ENCODE peak calls at places on chromosomes 3 and 15, in nine cellular contexts. O is SK-N-DZ; Y is RPMI8226; C is T-helper 1 cell; V is PC-3; T is HL-60; A is activated CD4-positive, alpha-beta T cell treated with anti-CD3 and anti-CD28 coated beads, Interleukin-2, amount 10 ng/mL, durations not matched to agents 7 days and 5 days; Z is psoas muscle; E is cerebellum. N is an unnamed sample.

GRCh38 chr3:178795349-178795748 is 259.1 kb downstream of the KCNMB2 start:
- DNase-seq in V (no peak), O (no peak), C (no peak), Y (no peak), E (no peak), Z (no peak), A (no peak), T (no peak), N (no peak)

GRCh38 chr3:58009026-58009748 is 965 bp downstream of the FLNB start:
- DNase-seq in O (no peak), V (no peak), A (peak), Z (peak), E (peak), T (no peak), C (peak), Y (peak), N (no peak)

GRCh38 chr3:188842628-188843027 is 329.1 kb upstream of the TPRG1 start:
- DNase-seq in V (no peak), E (no peak), Y (no peak), A (no peak), T (peak), Z (no peak), O (no peak), C (no peak), N (no peak)

GRCh38 chr15:62390793-62391543 is 225.9 kb upstream of the C2CD4B start:
- DNase-seq in O (peak), T (peak), E (peak), Z (peak), A (peak), Y (peak), C (peak), V (peak), N (peak)

GRCh38 chr3:56932858-56933257 is 127.6 kb upstream of the SPATA12 start:
- DNase-seq in E (no peak), T (no peak), A (no peak), O (no peak), Z (no peak), Y (no peak), V (no peak), C (no peak), N (no peak)

GRCh38 chr3:189937302-189938255 is 183.1 kb downstream of the P3H2 start:
- DNase-seq in V (peak), C (no peak), Y (no peak), Z (no peak), E (no peak), A (no peak), O (no peak), T (no peak), N (no peak)

GRCh38 chr3:140579260-140579659 is 98.6 kb upstream of the TRIM42 start:
- DNase-seq in E (no peak), Y (no peak), C (no peak), V (no peak), Z (no peak), A (no peak), T (no peak), O (no peak), N (no peak)

GRCh38 chr3:38438421-38438820 is 15.3 kb upstream of the ACVR2B start:
- DNase-seq in Y (peak), T (peak), C (peak), E (no peak), O (no peak), A (peak), V (peak), Z (no peak), N (no peak)

GRCh38 chr3:113242091-113242581 is 30.8 kb downstream of the BOC start:
- DNase-seq in A (no peak), E (no peak), V (no peak), T (no peak), O (no peak), Z (no peak), C (no peak), Y (no peak), N (no peak)

GRCh38 chr3:126938520-126939346 is 44.2 kb upstream of the PLXNA1 start:
- DNase-seq in V (no peak), O (peak), Y (no peak), C (no peak), T (no peak), A (no peak), E (no peak), Z (no peak), N (no peak)

GRCh38 chr15:66560856-66561525 is 4.8 kb downstream of the LCTL start:
- DNase-seq in Z (no peak), A (no peak), E (no peak), T (no peak), O (no peak), V (no peak), Y (no peak), C (no peak), N (no peak)

GRCh38 chr3:156299569-156299968 is 179.2 kb downstream of the KCNAB1 start:
- DNase-seq in A (no peak), O (no peak), Z (no peak), E (peak), T (no peak), C (no peak), V (no peak), Y (no peak), N (no peak)

GRCh38 chr3:53254190-53254809 is 1.5 kb downstream of the TKT start:
- DNase-seq in O (no peak), A (no peak), V (peak), Z (no peak), C (no peak), E (no peak), T (peak), Y (peak), N (no peak)

GRCh38 chr15:101240364-101240763 is 11.5 kb downstream of the CHSY1 start:
- DNase-seq in Z (no peak), A (no peak), T (no peak), V (no peak), Y (no peak), C (no peak), O (no peak), E (no peak), N (no peak)